ENCODE peak calls at places on chromosomes 11 and 22, in nine cellular contexts. N is fibroblast of pulmonary artery; P is foreskin fibroblast; J is CD8-positive, alpha-beta T cell; O is uterus; S is tibial artery; T is Calu3; B is GM20000; Y is heart right ventricle. W is an unnamed sample.

GRCh38 chr22:23278883-23279675 is 98.8 kb downstream of the BCR start:
- DNase-seq in N (peak; percentile 31), P (no peak), J (peak; percentile 37), O (peak; percentile 35), S (peak; percentile 34), T (peak; percentile 76), B (no peak), Y (peak; percentile 37), W (no peak)

GRCh38 chr11:26134481-26135355 is 197.2 kb upstream of the ANO3 start:
- DNase-seq in N (peak; percentile 31), P (peak; percentile 68), J (no peak), O (no peak), S (no peak), T (peak; percentile 23), B (peak; percentile 5), Y (no peak), W (no peak)

GRCh38 chr22:26143801-26144325 is 25.4 kb upstream of the SEZ6L start:
- DNase-seq in N (no peak), P (no peak), J (no peak), O (no peak), S (no peak), T (no peak), B (no peak), Y (no peak), W (no peak)

GRCh38 chr11:88175004-88175706 is at the start of gene RAB38:
- DNase-seq in N (peak; percentile 20), P (peak; percentile 63), J (peak; percentile 9), O (peak; percentile 40), S (peak; percentile 25), T (peak; percentile 69), B (peak; percentile 37), Y (peak; percentile 8), W (peak; percentile 27)

GRCh38 chr11:115161876-115162275 is 342.3 kb downstream of the CADM1 start:
- DNase-seq in N (no peak), P (no peak), J (no peak), O (no peak), S (no peak), T (no peak), B (no peak), Y (no peak), W (no peak)

GRCh38 chr11:82775736-82776346 is 42.2 kb upstream of the FAM181B start:
- DNase-seq in N (peak; percentile 65), P (peak; percentile 71), J (no peak), O (no peak), S (peak; percentile 21), T (peak; percentile 57), B (peak; percentile 49), Y (no peak), W (peak; percentile 53)

GRCh38 chr22:43249789-43250188 is 62.9 kb upstream of the TTLL12 start:
- DNase-seq in N (no peak), P (no peak), J (no peak), O (no peak), S (no peak), T (peak; percentile 45), B (no peak), Y (no peak), W (no peak)

GRCh38 chr22:28783786-28784671 is 11.5 kb downstream of the CCDC117 start:
- DNase-seq in N (no peak), P (no peak), J (no peak), O (no peak), S (no peak), T (no peak), B (no peak), Y (no peak), W (no peak)

GRCh38 chr11:12108875-12109453 is 1.4 kb upstream of the MICAL2 start:
- DNase-seq in N (no peak), P (no peak), J (no peak), O (no peak), S (no peak), T (no peak), B (no peak), Y (no peak), W (no peak)
- TF ChIP-seq CTCF in N (no peak), P (no peak), J (no peak), O (no peak), S (no peak), T (no peak), B (no peak), Y (no peak), W (no peak)

DNA sequence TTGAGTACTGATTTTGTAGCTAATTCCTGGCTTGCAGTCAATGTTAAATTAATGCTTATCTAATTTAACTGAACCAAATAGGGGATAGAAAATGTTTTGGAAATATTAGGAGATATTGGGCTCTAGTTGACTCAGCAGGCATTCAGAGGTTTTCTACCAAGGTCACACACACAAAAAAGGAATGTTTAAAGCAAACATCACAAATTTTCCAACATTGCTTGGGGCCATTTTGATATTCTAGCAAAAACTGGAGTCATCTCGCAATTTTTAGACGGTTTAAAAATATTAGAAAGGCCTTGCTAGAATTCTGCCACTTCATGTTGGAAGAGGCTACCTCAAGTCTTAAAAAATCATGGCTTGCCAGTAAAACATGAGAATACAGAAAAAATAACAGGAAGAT is 2082.1 kb upstream of the RAG2 start:
- DNase-seq in N (no peak), P (no peak), J (no peak), O (no peak), S (no peak), T (no peak), B (no peak), Y (no peak), W (no peak)
- TF ChIP-seq CTCF in N (no peak), P (no peak), J (no peak), O (no peak), S (no peak), T (no peak), B (no peak), Y (no peak), W (no peak)

GRCh38 chr11:10401275-10401674 is 53.8 kb upstream of the AMPD3 start:
- DNase-seq in N (no peak), P (no peak), J (no peak), O (no peak), S (no peak), T (no peak), B (no peak), Y (no peak), W (no peak)
- TF ChIP-seq CTCF in N (no peak), P (no peak), J (no peak), O (no peak), S (no peak), T (no peak), B (no peak), Y (no peak), W (no peak)

GRCh38 chr11:69166186-69167115 is 10.7 kb downstream of the SMIM38 start:
- DNase-seq in N (peak; percentile 75), P (peak; percentile 81), J (no peak), O (peak; percentile 64), S (peak; percentile 26), T (peak; percentile 68), B (peak; percentile 89), Y (peak; percentile 65), W (peak; percentile 90)
- TF ChIP-seq CTCF in N (peak; percentile 15), P (peak; percentile 21), J (no peak), O (no peak), S (peak; percentile 4), T (peak; percentile 18), B (no peak), Y (peak; percentile 18), W (no peak)

GRCh38 chr11:45846974-45847907 is at the start of gene CRY2:
- DNase-seq in N (peak; percentile 99), P (peak; percentile 100), J (peak; percentile 98), O (peak; percentile 99), S (peak; percentile 99), T (peak; percentile 99), B (peak; percentile 98), Y (peak; percentile 99), W (peak; percentile 97)

GRCh38 chr11:45846174-45846675 is 1.1 kb upstream of the CRY2 start:
- DNase-seq in N (no peak), P (no peak), J (no peak), O (no peak), S (no peak), T (no peak), B (no peak), Y (no peak), W (no peak)

GRCh38 chr11:45848654-45849081 is 1.4 kb downstream of the CRY2 start:
- DNase-seq in N (no peak), P (no peak), J (no peak), O (no peak), S (no peak), T (no peak), B (no peak), Y (no peak), W (no peak)

GRCh38 chr11:45850446-45850845 is 3.2 kb downstream of the CRY2 start:
- DNase-seq in N (peak; percentile 15), P (peak; percentile 65), J (no peak), O (no peak), S (no peak), T (no peak), B (no peak), Y (no peak), W (no peak)

GRCh38 chr11:45847908-45848316 is 637 bp downstream of the CRY2 start:
- DNase-seq in N (peak; percentile 64), P (peak; percentile 70), J (peak; percentile 34), O (peak; percentile 48), S (peak; percentile 58), T (peak; percentile 38), B (peak; percentile 50), Y (peak; percentile 49), W (peak; percentile 52)
- TF ChIP-seq CTCF in N (peak; percentile 12), P (no peak), J (no peak), O (no peak), S (peak; percentile 15), T (no peak), B (no peak), Y (no peak), W (peak; percentile 24)

DNA sequence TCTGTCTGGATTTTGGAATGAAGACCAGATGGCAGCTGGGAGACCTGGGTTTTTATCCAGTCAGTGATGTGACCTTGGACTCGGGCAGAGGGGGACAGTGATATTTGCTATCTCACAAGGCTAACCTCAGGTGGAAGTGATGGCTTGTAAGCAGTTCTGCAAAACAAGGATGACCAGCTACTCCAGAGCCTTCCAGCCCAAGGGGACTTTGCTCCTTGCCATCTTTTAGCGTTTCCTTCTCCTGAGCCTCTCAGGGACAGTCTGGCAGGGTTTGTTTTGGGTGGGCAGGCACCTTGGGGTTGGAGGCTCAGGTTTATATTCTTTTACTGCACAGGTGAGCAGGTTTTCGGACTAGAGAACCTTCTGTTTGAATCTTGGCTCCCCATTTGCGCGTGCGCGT is 9.5 kb upstream of the OSBP2 start:
- DNase-seq in N (no peak), P (no peak), J (no peak), O (no peak), S (no peak), T (no peak), B (no peak), Y (no peak), W (no peak)
- TF ChIP-seq CTCF in N (no peak), P (no peak), J (no peak), O (no peak), S (no peak), T (no peak), B (no peak), Y (no peak), W (no peak)